ENCODE peak calls at places on chromosomes 3 and 15, in five cellular contexts. Z is cardiac fibroblast, U is KG1, E is T-helper 2 cell, G is fibroblast of lung. K is an unnamed sample.

GRCh38 chr3:168001244-168001643 is 94.5 kb downstream of the GOLIM4 start:
- DNase-seq in U (no peak), G (no peak), Z (no peak), E (no peak), K (no peak)

GRCh38 chr3:168071535-168071934 is 24.2 kb downstream of the GOLIM4 start:
- DNase-seq in G (peak), E (no peak), U (no peak), Z (peak), K (no peak)

GRCh38 chr3:45545476-45545875 is 49.1 kb upstream of the LIMD1 start:
- DNase-seq in Z (no peak), G (no peak), U (no peak), E (no peak), K (no peak)

GRCh38 chr15:65382921-65383320 is 5.1 kb upstream of the IGDCC3 start:
- DNase-seq in Z (no peak), E (no peak), U (no peak), G (no peak), K (no peak)

GRCh38 chr15:84828433-84828908 is 11.3 kb downstream of the ALPK3 start:
- DNase-seq in E (no peak), U (no peak), Z (no peak), G (no peak), K (no peak)

GRCh38 chr3:183224581-183224980 is 28.5 kb upstream of the B3GNT5 start:
- DNase-seq in G (no peak), E (no peak), Z (no peak), U (no peak), K (no peak)

GRCh38 chr15:29695486-29696167 is 126.6 kb downstream of the TJP1 start:
- DNase-seq in U (no peak), E (no peak), G (no peak), Z (no peak), K (no peak)

GRCh38 chr3:33115024-33115768 is 1.4 kb downstream of the CRTAP start:
- DNase-seq in G (peak), U (no peak), Z (peak), E (no peak), K (no peak)

GRCh38 chr3:172685331-172686214 is 25.3 kb downstream of the NCEH1 start:
- DNase-seq in U (no peak), Z (peak), E (no peak), G (no peak), K (no peak)

GRCh38 chr3:83011471-83011870 is 1250.0 kb upstream of the GBE1 start:
- DNase-seq in E (no peak), Z (no peak), U (no peak), G (peak), K (no peak)

GRCh38 chr15:41698779-41699178 is 38.6 kb downstream of the MGA start:
- DNase-seq in G (no peak), Z (no peak), U (no peak), E (no peak), K (no peak)

GRCh38 chr15:56821721-56822425 is 88.6 kb upstream of the ZNF280D start:
- DNase-seq in Z (peak), G (peak), E (peak), U (no peak), K (peak)

GRCh38 chr3:112374334-112374734 is 41.4 kb downstream of the CD200 start:
- DNase-seq in U (no peak), Z (peak), G (peak), E (no peak), K (no peak)

GRCh38 chr3:51934991-51935885 is 6.5 kb downstream of the RRP9 start:
- DNase-seq in U (no peak), Z (no peak), G (no peak), E (no peak), K (no peak)

GRCh38 chr3:125045965-125046364 is 9.8 kb downstream of the HEG1 start:
- DNase-seq in Z (peak), E (no peak), G (peak), U (no peak), K (no peak)

GRCh38 chr15:26628879-26629529 is 143.9 kb downstream of the GABRB3 start:
- DNase-seq in G (peak), U (no peak), E (no peak), Z (peak), K (no peak)

GRCh38 chr15:68427366-68427765 is 4.6 kb downstream of the ITGA11 start:
- DNase-seq in U (no peak), E (no peak), Z (no peak), G (no peak), K (no peak)

GRCh38 chr3:194587438-194587931 is 45.7 kb downstream of the TMEM44 start:
- DNase-seq in Z (peak), E (no peak), G (peak), U (no peak), K (no peak)

GRCh38 chr3:122200681-122201080 is 17.2 kb downstream of the CASR start:
- DNase-seq in U (no peak), G (no peak), Z (peak), E (no peak), K (no peak)

GRCh38 chr3:188899887-188900286 is 271.9 kb upstream of the TPRG1 start:
- DNase-seq in E (no peak), U (no peak), Z (no peak), G (no peak), K (no peak)

GRCh38 chr3:120498947-120499346 is 48.2 kb upstream of the FSTL1 start:
- DNase-seq in E (no peak), U (no peak), Z (peak), G (peak), K (no peak)

GRCh38 chr3:12046406-12046805 is 42.2 kb downstream of the SYN2 start:
- DNase-seq in E (no peak), G (peak), U (no peak), Z (no peak), K (no peak)

GRCh38 chr3:115922681-115923347 is 299.5 kb downstream of the GAP43 start:
- DNase-seq in E (no peak), U (no peak), G (peak), Z (peak), K (no peak)

GRCh38 chr3:139117883-139118760 is 73.4 kb upstream of the PRR23C start:
- DNase-seq in U (no peak), Z (no peak), E (no peak), G (no peak), K (no peak)

GRCh38 chr3:143084856-143085731 is 34.5 kb upstream of the CHST2 start:
- DNase-seq in U (no peak), E (no peak), G (no peak), Z (peak), K (no peak)

GRCh38 chr3:9214185-9214584 is 35.3 kb downstream of the SRGAP3 start:
- DNase-seq in Z (no peak), U (no peak), G (no peak), E (no peak), K (no peak)

GRCh38 chr15:42079401-42079908 is 14.9 kb downstream of the PLA2G4D start:
- DNase-seq in Z (no peak), G (no peak), U (no peak), E (no peak), K (no peak)

GRCh38 chr3:186182850-186183249 is 74.0 kb upstream of the ETV5 start:
- DNase-seq in E (no peak), U (no peak), G (no peak), Z (no peak), K (no peak)

GRCh38 chr3:184524981-184525336 is 36.6 kb upstream of the EPHB3 start:
- DNase-seq in E (no peak), G (no peak), U (peak), Z (peak), K (no peak)

GRCh38 chr15:56410712-56411111 is 45.5 kb downstream of the TEX9 start:
- DNase-seq in Z (no peak), U (no peak), G (no peak), E (no peak), K (no peak)

GRCh38 chr3:38541800-38542199 is 45.7 kb downstream of the EXOG start:
- DNase-seq in Z (peak), U (no peak), E (no peak), G (no peak), K (no peak)

GRCh38 chr3:170759511-170760173 is 110.4 kb downstream of the RPL22L1 start:
- DNase-seq in E (no peak), G (no peak), Z (no peak), U (no peak), K (no peak)

GRCh38 chr3:43858052-43858701 is 167.4 kb downstream of the ABHD5 start:
- DNase-seq in G (peak), E (no peak), U (no peak), Z (no peak), K (no peak)

GRCh38 chr3:149371001-149371722 is 6.3 kb downstream of the TM4SF1 start:
- DNase-seq in E (no peak), G (peak), U (peak), Z (peak), K (no peak)

GRCh38 chr15:50996641-50997040 is 88.2 kb downstream of the AP4E1 start:
- DNase-seq in G (peak), U (no peak), Z (no peak), E (no peak), K (no peak)

GRCh38 chr3:194449913-194450312 is 36.9 kb downstream of the ATP13A3 start:
- DNase-seq in E (no peak), U (no peak), G (no peak), Z (no peak), K (no peak)

K was measured in CD8-positive, alpha-beta T cell.